ENCODE peak calls at places on chromosomes 13 and 19, in eight cellular contexts. One of them, this sample, is unnamed.

GRCh38 chr13:108297114-108297513 is 27.6 kb downstream of the TNFSF13B start:
- DNase-seq in breast epithelium: no peak
- DNase-seq in transverse colon: no peak
- DNase-seq in GM23338: no peak
- DNase-seq in upper lobe of left lung: no peak
- DNase-seq in GM12891: no peak
- DNase-seq in HepG2: no peak
- DNase-seq in K562: no peak
- DNase-seq in this sample: no peak

GRCh38 chr13:43128504-43128929 is 105.1 kb downstream of the DNAJC15 start:
- DNase-seq in breast epithelium: no peak
- DNase-seq in transverse colon: no peak
- DNase-seq in GM23338: no peak
- DNase-seq in upper lobe of left lung: no peak
- DNase-seq in GM12891: no peak
- DNase-seq in HepG2: no peak
- DNase-seq in K562: no peak
- DNase-seq in this sample: no peak

GRCh38 chr13:76798037-76798436 is 88.2 kb downstream of the KCTD12 start:
- DNase-seq in breast epithelium: no peak
- DNase-seq in transverse colon: no peak
- DNase-seq in GM23338: no peak
- DNase-seq in upper lobe of left lung: no peak
- DNase-seq in GM12891: no peak
- DNase-seq in HepG2: no peak
- DNase-seq in K562: no peak
- DNase-seq in this sample: no peak

GRCh38 chr19:10013834-10014618 is 743 bp downstream of the RDH8 start:
- DNase-seq in breast epithelium: no peak
- DNase-seq in transverse colon: peak
- DNase-seq in GM23338: no peak
- DNase-seq in upper lobe of left lung: no peak
- DNase-seq in GM12891: no peak
- DNase-seq in HepG2: no peak
- DNase-seq in K562: no peak
- DNase-seq in this sample: no peak

GRCh38 chr19:5206751-5207075 is 133.9 kb downstream of the PTPRS start:
- DNase-seq in breast epithelium: no peak
- DNase-seq in transverse colon: no peak
- DNase-seq in GM23338: no peak
- DNase-seq in upper lobe of left lung: no peak
- DNase-seq in GM12891: no peak
- DNase-seq in HepG2: no peak
- DNase-seq in K562: no peak
- DNase-seq in this sample: no peak

GRCh38 chr13:51797664-51798488 is 6.1 kb downstream of the DHRS12 start:
- DNase-seq in breast epithelium: peak
- DNase-seq in transverse colon: peak
- DNase-seq in GM23338: peak
- DNase-seq in upper lobe of left lung: no peak
- DNase-seq in GM12891: peak
- DNase-seq in HepG2: peak
- DNase-seq in K562: no peak
- DNase-seq in this sample: peak

GRCh38 chr13:109784590-109785140 is 1.7 kb downstream of the IRS2 start:
- DNase-seq in breast epithelium: peak
- DNase-seq in transverse colon: peak
- DNase-seq in GM23338: peak
- DNase-seq in upper lobe of left lung: peak
- DNase-seq in GM12891: no peak
- DNase-seq in HepG2: no peak
- DNase-seq in K562: no peak
- DNase-seq in this sample: peak

GRCh38 chr13:75687145-75687763 is 51.1 kb downstream of the LMO7 start:
- DNase-seq in breast epithelium: no peak
- DNase-seq in transverse colon: no peak
- DNase-seq in GM23338: peak
- DNase-seq in upper lobe of left lung: no peak
- DNase-seq in GM12891: no peak
- DNase-seq in HepG2: peak
- DNase-seq in K562: peak
- DNase-seq in this sample: no peak

GRCh38 chr13:51262501-51263211 is 40.5 kb downstream of the FAM124A start:
- DNase-seq in breast epithelium: no peak
- DNase-seq in transverse colon: no peak
- DNase-seq in GM23338: no peak
- DNase-seq in upper lobe of left lung: no peak
- DNase-seq in GM12891: no peak
- DNase-seq in HepG2: peak
- DNase-seq in K562: no peak
- DNase-seq in this sample: no peak

GRCh38 chr13:46614582-46614981 is 61.6 kb downstream of the LRCH1 start:
- DNase-seq in breast epithelium: no peak
- DNase-seq in transverse colon: no peak
- DNase-seq in GM23338: no peak
- DNase-seq in upper lobe of left lung: no peak
- DNase-seq in GM12891: no peak
- DNase-seq in HepG2: no peak
- DNase-seq in K562: no peak
- DNase-seq in this sample: no peak
- TF ChIP-seq POLR2AphosphoS5 in breast epithelium: no peak
- TF ChIP-seq POLR2AphosphoS5 in transverse colon: no peak
- TF ChIP-seq POLR2AphosphoS5 in GM23338: no peak
- TF ChIP-seq POLR2AphosphoS5 in upper lobe of left lung: no peak
- TF ChIP-seq POLR2AphosphoS5 in GM12891: no peak
- TF ChIP-seq POLR2AphosphoS5 in HepG2: no peak
- TF ChIP-seq POLR2AphosphoS5 in K562: no peak
- TF ChIP-seq POLR2AphosphoS5 in this sample: no peak

GRCh38 chr13:48891586-48891985 is 84.1 kb upstream of the FNDC3A start:
- DNase-seq in breast epithelium: no peak
- DNase-seq in transverse colon: no peak
- DNase-seq in GM23338: no peak
- DNase-seq in upper lobe of left lung: no peak
- DNase-seq in GM12891: no peak
- DNase-seq in HepG2: peak
- DNase-seq in K562: no peak
- DNase-seq in this sample: no peak
- TF ChIP-seq POLR2AphosphoS5 in breast epithelium: no peak
- TF ChIP-seq POLR2AphosphoS5 in transverse colon: no peak
- TF ChIP-seq POLR2AphosphoS5 in GM23338: no peak
- TF ChIP-seq POLR2AphosphoS5 in upper lobe of left lung: no peak
- TF ChIP-seq POLR2AphosphoS5 in GM12891: no peak
- TF ChIP-seq POLR2AphosphoS5 in HepG2: no peak
- TF ChIP-seq POLR2AphosphoS5 in K562: no peak
- TF ChIP-seq POLR2AphosphoS5 in this sample: no peak

DNA sequence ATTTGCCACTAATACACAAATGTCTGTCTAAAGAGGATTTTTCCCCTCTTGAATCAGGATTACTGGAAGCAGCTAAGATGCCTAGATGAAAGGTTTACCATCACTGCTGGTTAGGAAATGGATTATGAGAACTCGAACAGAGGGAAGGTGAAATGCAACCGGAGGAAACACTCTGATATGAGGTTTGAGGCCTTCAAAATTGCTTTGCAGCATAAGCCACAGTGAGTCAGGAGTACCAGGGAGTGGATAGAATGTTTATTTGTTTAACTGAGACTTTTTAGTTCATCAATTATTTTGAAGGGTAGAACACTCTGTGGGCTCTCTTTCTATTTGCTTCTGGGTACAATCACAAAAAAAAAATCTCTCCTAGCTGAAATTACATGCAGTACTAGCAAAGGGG is 18.1 kb downstream of the CDADC1 start:
- DNase-seq in breast epithelium: no peak
- DNase-seq in transverse colon: no peak
- DNase-seq in GM23338: no peak
- DNase-seq in upper lobe of left lung: no peak
- DNase-seq in GM12891: no peak
- DNase-seq in HepG2: no peak
- DNase-seq in K562: no peak
- DNase-seq in this sample: no peak
- TF ChIP-seq POLR2AphosphoS5 in breast epithelium: no peak
- TF ChIP-seq POLR2AphosphoS5 in transverse colon: no peak
- TF ChIP-seq POLR2AphosphoS5 in GM23338: no peak
- TF ChIP-seq POLR2AphosphoS5 in upper lobe of left lung: no peak
- TF ChIP-seq POLR2AphosphoS5 in GM12891: no peak
- TF ChIP-seq POLR2AphosphoS5 in HepG2: no peak
- TF ChIP-seq POLR2AphosphoS5 in K562: no peak
- TF ChIP-seq POLR2AphosphoS5 in this sample: no peak

DNA sequence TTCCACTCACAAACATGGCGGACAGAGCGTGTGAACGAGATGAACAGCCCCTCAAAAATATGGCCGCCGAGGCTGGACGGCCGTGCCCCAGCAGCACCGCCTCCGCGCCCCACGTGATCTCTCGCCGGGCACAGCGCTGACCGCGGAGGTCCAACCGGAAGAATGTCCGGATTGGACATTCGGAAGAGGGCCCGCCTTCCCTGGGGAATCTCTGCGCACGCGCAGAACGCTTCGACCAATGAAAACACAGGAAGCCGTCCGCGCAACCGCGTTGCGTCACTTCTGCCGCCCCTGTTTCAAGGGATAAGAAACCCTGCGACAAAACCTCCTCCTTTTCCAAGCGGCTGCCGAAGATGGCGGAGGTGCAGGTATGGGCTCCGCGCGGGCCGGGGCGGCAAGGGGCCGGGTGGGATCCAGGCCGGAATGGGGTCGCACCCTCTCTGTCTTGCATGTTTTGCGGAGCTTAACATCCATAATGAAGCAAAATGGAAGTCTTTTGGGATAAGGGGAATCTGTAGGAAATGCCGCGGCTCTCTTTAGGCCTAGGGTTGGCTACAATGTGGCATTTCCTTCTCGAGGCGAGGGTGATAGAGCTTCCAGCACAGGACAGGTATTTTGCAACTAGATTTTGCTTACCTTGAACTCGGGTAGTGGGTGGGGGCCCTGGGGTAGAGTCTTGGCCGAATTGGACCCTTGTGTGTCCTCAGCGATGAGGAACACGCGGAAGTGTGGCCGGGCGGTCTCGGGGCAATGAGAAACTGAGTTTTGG is at the start of gene RPL13A:
- DNase-seq in breast epithelium: peak
- DNase-seq in transverse colon: peak
- DNase-seq in GM23338: peak
- DNase-seq in upper lobe of left lung: peak
- DNase-seq in GM12891: peak
- DNase-seq in HepG2: peak
- DNase-seq in K562: peak
- DNase-seq in this sample: peak
- TF ChIP-seq POLR2AphosphoS5 in breast epithelium: peak
- TF ChIP-seq POLR2AphosphoS5 in transverse colon: peak
- TF ChIP-seq POLR2AphosphoS5 in GM23338: peak
- TF ChIP-seq POLR2AphosphoS5 in upper lobe of left lung: peak
- TF ChIP-seq POLR2AphosphoS5 in GM12891: peak
- TF ChIP-seq POLR2AphosphoS5 in HepG2: peak
- TF ChIP-seq POLR2AphosphoS5 in K562: peak
- TF ChIP-seq POLR2AphosphoS5 in this sample: peak

GRCh38 chr13:31722684-31723083 is 16.6 kb upstream of the RXFP2 start:
- DNase-seq in breast epithelium: no peak
- DNase-seq in transverse colon: no peak
- DNase-seq in GM23338: no peak
- DNase-seq in upper lobe of left lung: no peak
- DNase-seq in GM12891: no peak
- DNase-seq in HepG2: no peak
- DNase-seq in K562: no peak
- DNase-seq in this sample: no peak

DNA sequence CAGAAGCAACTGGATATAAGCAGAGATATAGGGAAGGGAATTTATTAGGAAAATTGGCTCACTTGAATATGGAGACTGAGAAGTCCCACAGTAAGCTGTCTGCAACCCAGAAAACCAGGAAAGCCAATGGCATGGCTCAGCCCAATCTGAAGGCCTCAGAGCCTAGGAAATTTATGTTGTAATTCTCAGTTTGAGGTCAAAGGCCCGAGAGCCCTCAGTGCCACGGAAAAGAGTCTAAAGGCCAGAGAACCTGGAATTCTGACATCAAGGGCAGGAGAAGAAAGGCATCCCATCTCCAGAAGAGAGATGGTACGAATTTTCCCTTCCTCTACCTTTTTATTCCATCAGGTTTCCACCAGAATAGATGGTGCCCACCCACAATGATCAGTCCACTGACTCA is 20.1 kb upstream of the RXFP2 start:
- DNase-seq in breast epithelium: no peak
- DNase-seq in transverse colon: no peak
- DNase-seq in GM23338: no peak
- DNase-seq in upper lobe of left lung: no peak
- DNase-seq in GM12891: no peak
- DNase-seq in HepG2: no peak
- DNase-seq in K562: no peak
- DNase-seq in this sample: no peak
- TF ChIP-seq POLR2AphosphoS5 in breast epithelium: no peak
- TF ChIP-seq POLR2AphosphoS5 in transverse colon: no peak
- TF ChIP-seq POLR2AphosphoS5 in GM23338: no peak
- TF ChIP-seq POLR2AphosphoS5 in upper lobe of left lung: no peak
- TF ChIP-seq POLR2AphosphoS5 in GM12891: no peak
- TF ChIP-seq POLR2AphosphoS5 in HepG2: no peak
- TF ChIP-seq POLR2AphosphoS5 in K562: no peak
- TF ChIP-seq POLR2AphosphoS5 in this sample: no peak

This sample was measured in prostate gland.